ENCODE peak calls at places on chromosomes 1 and 21, in ten cellular contexts. P is AG04450; O is stimulated activated CD4-positive, alpha-beta T cell treated with anti-CD3 and anti-CD28 coated beads, TNF-alpha, amount 100 ng/mL, for 1 hour; H is posterior cingulate gyrus; X is natural killer cell; D is fibroblast of lung; I is NCI-H1436; C is NCI-H774; Y is renal cortical epithelial cell; L is choroid plexus epithelial cell. Q is an unnamed sample.

GRCh38 chr1:2189459-2190425 is 4.8 kb downstream of the FAAP20 start:
- DNase-seq in P (peak; percentile 90), O (peak; percentile 86), H (peak; percentile 88), X (peak; percentile 74), D (peak; percentile 96), I (peak; percentile 86), C (peak; percentile 83), Y (peak; percentile 90), L (peak; percentile 98), Q (peak; percentile 92)

GRCh38 chr1:110309768-110310167 is 29.4 kb upstream of the RBM15 start:
- DNase-seq in P (peak; percentile 56), O (no peak), H (no peak), X (no peak), D (peak; percentile 38), I (no peak), C (no peak), Y (peak; percentile 80), L (peak; percentile 83), Q (no peak)

GRCh38 chr1:17403081-17403480 is 31.1 kb downstream of the PADI6 start:
- DNase-seq in P (no peak), O (no peak), H (no peak), X (no peak), D (no peak), I (no peak), C (no peak), Y (no peak), L (peak; percentile 5), Q (no peak)

GRCh38 chr1:154145986-154146385 is 8.9 kb downstream of the NUP210L start:
- DNase-seq in P (no peak), O (no peak), H (no peak), X (no peak), D (no peak), I (no peak), C (no peak), Y (no peak), L (no peak), Q (no peak)

GRCh38 chr1:12386130-12386529 is 156.3 kb downstream of the VPS13D start:
- DNase-seq in P (no peak), O (no peak), H (no peak), X (no peak), D (no peak), I (no peak), C (no peak), Y (peak; percentile 99), L (peak; percentile 36), Q (no peak)

GRCh38 chr1:115364044-115364775 is 26.2 kb upstream of the NGF start:
- DNase-seq in P (peak; percentile 48), O (no peak), H (no peak), X (no peak), D (peak; percentile 58), I (no peak), C (no peak), Y (peak; percentile 19), L (peak; percentile 69), Q (no peak)

GRCh38 chr1:229231754-229232119 is 39.2 kb upstream of the RAB4A start:
- DNase-seq in P (no peak), O (no peak), H (no peak), X (no peak), D (no peak), I (no peak), C (no peak), Y (no peak), L (no peak), Q (no peak)

GRCh38 chr1:29711582-29712274 is 475.4 kb downstream of the PTPRU start:
- DNase-seq in P (no peak), O (no peak), H (no peak), X (no peak), D (peak; percentile 60), I (no peak), C (no peak), Y (peak; percentile 98), L (peak; percentile 57), Q (peak; percentile 54)

GRCh38 chr1:235783148-235783776 is 83.4 kb downstream of the LYST start:
- DNase-seq in P (peak; percentile 15), O (no peak), H (no peak), X (no peak), D (peak; percentile 74), I (peak; percentile 48), C (peak; percentile 45), Y (peak; percentile 56), L (peak; percentile 69), Q (no peak)

GRCh38 chr1:11174271-11174942 is 14.7 kb upstream of the ANGPTL7 start:
- DNase-seq in P (no peak), O (no peak), H (no peak), X (no peak), D (no peak), I (no peak), C (no peak), Y (no peak), L (peak; percentile 73), Q (no peak)

GRCh38 chr1:204477036-204477740 is 17.4 kb downstream of the PIK3C2B start:
- DNase-seq in P (no peak), O (no peak), H (peak; percentile 76), X (no peak), D (no peak), I (no peak), C (no peak), Y (no peak), L (peak; percentile 24), Q (no peak)

GRCh38 chr1:84619383-84620093 is 45.3 kb upstream of the CTBS start:
- DNase-seq in P (no peak), O (no peak), H (no peak), X (no peak), D (peak; percentile 24), I (peak; percentile 54), C (peak; percentile 18), Y (peak; percentile 95), L (peak; percentile 81), Q (peak; percentile 19)

GRCh38 chr21:33374080-33374873 is 28.9 kb upstream of the IFNGR2 start:
- DNase-seq in P (no peak), O (no peak), H (peak; percentile 35), X (no peak), D (peak; percentile 79), I (peak; percentile 13), C (peak; percentile 21), Y (peak; percentile 52), L (peak; percentile 68), Q (peak; percentile 45)

GRCh38 chr1:151510957-151511635 is at the start of gene CGN:
- DNase-seq in P (peak; percentile 43), O (peak; percentile 58), H (peak; percentile 91), X (peak; percentile 80), D (peak; percentile 70), I (peak; percentile 91), C (peak; percentile 92), Y (peak; percentile 72), L (peak; percentile 76), Q (peak; percentile 90)

GRCh38 chr1:53899708-53900107 is 5.7 kb downstream of the DIO1 start:
- DNase-seq in P (no peak), O (no peak), H (no peak), X (no peak), D (no peak), I (no peak), C (no peak), Y (no peak), L (no peak), Q (no peak)

GRCh38 chr1:213987876-213988638 is at the start of gene PROX1:
- DNase-seq in P (peak; percentile 47), O (no peak), H (peak; percentile 85), X (no peak), D (peak; percentile 92), I (peak; percentile 92), C (peak; percentile 83), Y (peak; percentile 84), L (peak; percentile 86), Q (peak; percentile 83)

GRCh38 chr21:37932936-37933335 is 16.7 kb upstream of the KCNJ6 start:
- DNase-seq in P (no peak), O (no peak), H (no peak), X (no peak), D (no peak), I (no peak), C (no peak), Y (no peak), L (no peak), Q (no peak)

Q was measured in GM13977.